ENCODE peak calls at places on chromosome 15, in five cellular contexts. One of them, this sample, is unnamed.

GRCh38 chr15:44102675-44103254 is 92.3 kb downstream of the FRMD5 start:
- DNase-seq in K562: no peak
- DNase-seq in HCT116: peak
- DNase-seq in A549: peak
- DNase-seq in GM12878: no peak
- DNase-seq in this sample: no peak

GRCh38 chr15:69647160-69647513 is 194.5 kb downstream of the RPLP1 start:
- DNase-seq in K562: no peak
- DNase-seq in A549: no peak
- DNase-seq in HCT116: no peak
- DNase-seq in GM12878: no peak
- DNase-seq in this sample: no peak

GRCh38 chr15:67043939-67044771 is 21.2 kb upstream of the SMAD3 start:
- DNase-seq in A549: no peak
- DNase-seq in GM12878: no peak
- DNase-seq in HCT116: no peak
- DNase-seq in K562: no peak
- DNase-seq in this sample: no peak

GRCh38 chr15:45594835-45595530 is 7.8 kb downstream of the BLOC1S6 start:
- DNase-seq in A549: no peak
- DNase-seq in HCT116: peak
- DNase-seq in GM12878: no peak
- DNase-seq in K562: no peak
- DNase-seq in this sample: no peak

GRCh38 chr15:23075927-23076326 is 36.6 kb upstream of the TUBGCP5 start:
- DNase-seq in HCT116: no peak
- DNase-seq in GM12878: no peak
- DNase-seq in A549: no peak
- DNase-seq in K562: no peak
- DNase-seq in this sample: no peak

GRCh38 chr15:33201376-33202189 is 7.1 kb upstream of the FMN1 start:
- DNase-seq in HCT116: peak
- DNase-seq in K562: no peak
- DNase-seq in A549: peak
- DNase-seq in GM12878: peak
- DNase-seq in this sample: peak

GRCh38 chr15:80072285-80072684 is 12.8 kb downstream of the ZFAND6 start:
- DNase-seq in HCT116: peak
- DNase-seq in K562: peak
- DNase-seq in A549: peak
- DNase-seq in GM12878: peak
- DNase-seq in this sample: peak

GRCh38 chr15:99265541-99266070 is 14.3 kb downstream of the LRRC28 start:
- DNase-seq in GM12878: no peak
- DNase-seq in K562: no peak
- DNase-seq in A549: no peak
- DNase-seq in HCT116: no peak
- DNase-seq in this sample: no peak

GRCh38 chr15:98745650-98746374 is 97.5 kb downstream of the IGF1R start:
- DNase-seq in A549: no peak
- DNase-seq in GM12878: no peak
- DNase-seq in HCT116: no peak
- DNase-seq in K562: no peak
- DNase-seq in this sample: no peak

GRCh38 chr15:96264801-96265515 is 65.5 kb upstream of the NR2F2 start:
- DNase-seq in K562: peak
- DNase-seq in GM12878: no peak
- DNase-seq in HCT116: peak
- DNase-seq in A549: peak
- DNase-seq in this sample: no peak

DNA sequence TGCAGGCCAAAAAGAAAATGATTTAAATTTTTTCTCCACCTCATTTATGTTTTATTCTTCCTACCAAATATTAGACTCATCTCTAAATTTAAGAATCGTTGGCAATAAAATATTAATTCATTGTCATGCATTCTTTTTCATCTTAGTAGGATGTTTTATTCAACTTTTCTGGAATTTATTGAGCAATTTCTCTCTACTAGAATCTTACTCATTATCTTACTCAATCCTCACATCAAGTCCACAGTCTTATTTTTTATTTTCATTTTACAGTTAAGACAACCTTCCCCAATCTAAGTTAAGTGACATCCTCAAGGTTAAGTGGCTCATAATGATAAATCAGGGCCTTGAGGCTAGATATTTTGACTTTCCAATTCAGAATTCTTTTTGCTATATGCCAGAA is 15.9 kb upstream of the ALDH1A2 start:
- DNase-seq in K562: no peak
- DNase-seq in GM12878: no peak
- DNase-seq in A549: no peak
- DNase-seq in HCT116: no peak
- DNase-seq in this sample: no peak
- H3K4me3 ChIP-seq in K562: no peak
- H3K4me3 ChIP-seq in GM12878: no peak
- H3K4me3 ChIP-seq in A549: no peak
- H3K4me3 ChIP-seq in HCT116: no peak
- H3K4me3 ChIP-seq in this sample: no peak

GRCh38 chr15:51093865-51094605 is 671 bp downstream of the TNFAIP8L3 start:
- DNase-seq in K562: no peak
- DNase-seq in HCT116: no peak
- DNase-seq in A549: peak
- DNase-seq in GM12878: no peak
- DNase-seq in this sample: peak
- TF ChIP-seq MAX in K562: no peak
- TF ChIP-seq MAX in HCT116: no peak
- TF ChIP-seq MAX in A549: no peak
- TF ChIP-seq MAX in GM12878: no peak
- TF ChIP-seq MAX in this sample: no peak

DNA sequence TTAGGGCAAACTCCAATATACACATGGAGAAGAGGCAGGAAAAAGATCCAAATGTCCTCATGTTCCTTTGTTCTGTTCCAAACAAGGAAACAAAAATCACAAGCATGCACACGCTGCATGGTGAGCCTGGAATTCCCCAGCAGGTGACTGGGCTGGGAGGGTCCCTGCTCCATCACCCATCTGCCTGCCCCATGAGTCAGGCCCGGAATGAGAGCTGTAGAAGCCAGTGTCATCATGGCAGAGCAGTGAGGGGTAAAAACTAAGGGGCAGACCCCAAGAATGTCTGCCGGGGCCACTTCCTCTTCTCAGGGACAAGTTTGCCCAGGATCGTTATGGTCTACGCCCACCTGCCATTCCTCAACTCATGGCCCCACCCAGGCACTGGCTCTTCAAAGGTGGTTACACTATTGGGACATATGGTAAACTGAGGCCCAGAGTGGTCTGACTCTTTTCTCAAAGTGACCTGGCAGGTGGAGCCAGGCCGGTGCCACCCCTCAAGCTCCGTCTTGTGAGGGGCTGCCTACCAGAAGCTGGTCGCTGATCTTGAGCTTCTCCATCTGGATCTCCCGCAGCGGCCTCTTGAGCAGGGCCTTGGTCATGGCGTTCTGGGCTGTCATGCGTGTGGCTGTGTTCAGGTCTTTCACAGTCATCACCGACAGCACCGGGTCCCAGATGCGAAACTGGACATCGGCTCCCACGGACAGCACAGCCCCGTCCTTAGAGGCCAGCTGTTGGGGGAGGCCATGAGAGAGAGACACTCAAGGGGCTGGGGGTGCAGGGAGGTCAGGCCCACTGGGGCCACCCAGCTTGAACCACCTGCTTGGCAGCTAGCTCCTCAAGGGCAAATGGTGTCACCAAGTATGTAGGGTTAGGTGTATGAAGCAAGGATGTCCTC is 3.8 kb downstream of the STOML1 start:
- DNase-seq in GM12878: no peak
- DNase-seq in K562: no peak
- DNase-seq in HCT116: no peak
- DNase-seq in A549: no peak
- DNase-seq in this sample: no peak
- TF ChIP-seq POLR2A in GM12878: no peak
- TF ChIP-seq POLR2A in K562: no peak
- TF ChIP-seq POLR2A in HCT116: no peak
- TF ChIP-seq POLR2A in A549: no peak
- TF ChIP-seq POLR2A in this sample: no peak

GRCh38 chr15:60154764-60155163 is 150.7 kb downstream of the FOXB1 start:
- DNase-seq in K562: no peak
- DNase-seq in HCT116: no peak
- DNase-seq in GM12878: no peak
- DNase-seq in A549: no peak
- DNase-seq in this sample: no peak
- H3K4me3 ChIP-seq in K562: no peak
- H3K4me3 ChIP-seq in HCT116: no peak
- H3K4me3 ChIP-seq in GM12878: no peak
- H3K4me3 ChIP-seq in A549: no peak
- H3K4me3 ChIP-seq in this sample: no peak